ENCODE peak calls at places on chromosomes 4 and X, in ten cellular contexts. E, X, S, Y, V, A, C, R, G and M are unnamed samples.
A peak's percentile ranks its signal among the peaks of the same experiment; 100 is the strongest.

GRCh38 chr4:44760142-44760898 is 34.0 kb upstream of the GNPDA2 start:
- DNase-seq in E (no peak), X (no peak), S (no peak), Y (no peak), V (peak; percentile 32), A (peak; percentile 13), C (peak; percentile 26), R (no peak), G (no peak), M (peak; percentile 22)

GRCh38 chrX:287670-288069 is 6.5 kb downstream of the PLCXD1 start:
- DNase-seq in E (no peak), X (no peak), S (no peak), Y (no peak), V (no peak), A (peak; percentile 29), C (no peak), R (no peak), G (no peak), M (no peak)

GRCh38 chr4:1492636-1493539 is 86.6 kb upstream of the NKX1-1 start:
- DNase-seq in E (no peak), X (no peak), S (no peak), Y (no peak), V (no peak), A (no peak), C (no peak), R (no peak), G (peak; percentile 68), M (no peak)

GRCh38 chr4:56674984-56675383 is 6.1 kb downstream of the HOPX start:
- DNase-seq in E (no peak), X (no peak), S (no peak), Y (no peak), V (no peak), A (no peak), C (peak; percentile 79), R (no peak), G (no peak), M (no peak)

GRCh38 chrX:56113785-56114436 is 118.2 kb upstream of the KLF8 start:
- DNase-seq in E (no peak), X (peak; percentile 98), S (no peak), Y (no peak), V (no peak), A (no peak), C (no peak), R (no peak), G (no peak), M (no peak)

GRCh38 chr4:113872426-113873260 is 106.8 kb downstream of the ARSJ start:
- DNase-seq in E (no peak), X (peak; percentile 59), S (no peak), Y (no peak), V (no peak), A (no peak), C (no peak), R (no peak), G (no peak), M (no peak)

GRCh38 chr4:10480616-10481015 is 23.4 kb upstream of the ZNF518B start:
- DNase-seq in E (no peak), X (no peak), S (no peak), Y (no peak), V (no peak), A (no peak), C (no peak), R (no peak), G (no peak), M (no peak)

GRCh38 chr4:40196724-40197281 is at the start of gene RHOH:
- DNase-seq in E (peak; percentile 69), X (no peak), S (no peak), Y (no peak), V (no peak), A (no peak), C (no peak), R (no peak), G (no peak), M (no peak)

GRCh38 chr4:147965873-147966272 is 234.0 kb downstream of the ARHGAP10 start:
- DNase-seq in E (no peak), X (no peak), S (no peak), Y (no peak), V (no peak), A (no peak), C (no peak), R (no peak), G (no peak), M (no peak)

GRCh38 chr4:112649055-112649408 is 12.1 kb downstream of the LARP7 start:
- DNase-seq in E (no peak), X (no peak), S (no peak), Y (no peak), V (no peak), A (no peak), C (no peak), R (no peak), G (no peak), M (no peak)

GRCh38 chr4:26936284-26937065 is 75.8 kb downstream of the STIM2 start:
- DNase-seq in E (no peak), X (peak; percentile 78), S (no peak), Y (no peak), V (no peak), A (no peak), C (no peak), R (no peak), G (no peak), M (no peak)

GRCh38 chrX:102768984-102769761 is 48.6 kb downstream of the GPRASP3 start:
- DNase-seq in E (peak; percentile 65), X (peak; percentile 88), S (peak; percentile 75), Y (peak; percentile 37), V (peak; percentile 78), A (peak; percentile 75), C (peak; percentile 88), R (peak; percentile 71), G (peak; percentile 78), M (peak; percentile 80)

GRCh38 chrX:10055430-10055829 is 88.3 kb downstream of the CLDN34 start:
- DNase-seq in E (no peak), X (no peak), S (no peak), Y (no peak), V (no peak), A (no peak), C (no peak), R (no peak), G (no peak), M (no peak)

GRCh38 chr4:152968806-152969394 is 32.8 kb downstream of the FHDC1 start:
- DNase-seq in E (no peak), X (no peak), S (no peak), Y (no peak), V (peak; percentile 47), A (peak; percentile 75), C (no peak), R (peak; percentile 63), G (no peak), M (no peak)

GRCh38 chr4:2829933-2830451 is 13.7 kb upstream of the ADD1 start:
- DNase-seq in E (no peak), X (peak; percentile 59), S (no peak), Y (no peak), V (no peak), A (no peak), C (no peak), R (no peak), G (peak; percentile 69), M (no peak)

GRCh38 chrX:131728295-131729145 is 184.6 kb downstream of the OR13H1 start:
- DNase-seq in E (no peak), X (no peak), S (no peak), Y (peak; percentile 71), V (no peak), A (no peak), C (no peak), R (no peak), G (no peak), M (peak; percentile 87)

GRCh38 chr4:140695483-140695882 is 60.7 kb downstream of the TBC1D9 start:
- DNase-seq in E (no peak), X (no peak), S (no peak), Y (no peak), V (no peak), A (no peak), C (no peak), R (no peak), G (no peak), M (no peak)

GRCh38 chrX:148135738-148136137 is 154.6 kb downstream of the FMR1NB start:
- DNase-seq in E (no peak), X (no peak), S (no peak), Y (no peak), V (peak; percentile 12), A (peak; percentile 8), C (peak; percentile 4), R (peak; percentile 20), G (no peak), M (peak; percentile 5)

GRCh38 chr4:72207196-72207595 is 175.4 kb downstream of the NPFFR2 start:
- DNase-seq in E (no peak), X (no peak), S (no peak), Y (no peak), V (no peak), A (no peak), C (no peak), R (no peak), G (no peak), M (no peak)

GRCh38 chr4:165294907-165295306 is 32.6 kb upstream of the MSMO1 start:
- DNase-seq in E (peak; percentile 23), X (no peak), S (no peak), Y (no peak), V (no peak), A (no peak), C (no peak), R (no peak), G (no peak), M (no peak)

GRCh38 chr4:173522874-173523395 is 7.1 kb downstream of the HAND2 start:
- DNase-seq in E (no peak), X (no peak), S (no peak), Y (no peak), V (no peak), A (no peak), C (no peak), R (no peak), G (no peak), M (no peak)

GRCh38 chrX:57074458-57074857 is 46.9 kb downstream of the SPIN2B start:
- DNase-seq in E (no peak), X (no peak), S (no peak), Y (no peak), V (no peak), A (no peak), C (no peak), R (no peak), G (no peak), M (no peak)

GRCh38 chrX:45295587-45295986 is 94.9 kb upstream of the DIPK2B start:
- DNase-seq in E (no peak), X (no peak), S (peak; percentile 42), Y (no peak), V (peak; percentile 6), A (peak; percentile 31), C (peak; percentile 74), R (no peak), G (no peak), M (peak; percentile 9)

GRCh38 chr4:78781925-78782324 is 5.8 kb downstream of the BMP2K start:
- DNase-seq in E (no peak), X (no peak), S (peak; percentile 6), Y (no peak), V (no peak), A (no peak), C (no peak), R (no peak), G (no peak), M (no peak)

GRCh38 chrX:11792461-11793421 is 34.7 kb downstream of the MSL3 start:
- DNase-seq in E (peak; percentile 32), X (no peak), S (peak; percentile 11), Y (no peak), V (no peak), A (no peak), C (no peak), R (no peak), G (no peak), M (no peak)